ENCODE peak calls at places on chromosomes 6 and 20, in four cellular contexts. M is HepG2, B is H1, Q is GM12878. U is an unnamed sample.
A peak's percentile ranks its signal among the peaks of the same experiment; 100 is the strongest.

GRCh38 chr6:148407372-148407771 is 64.7 kb downstream of the SASH1 start:
- DNase-seq in M (no peak), B (no peak), Q (no peak), U (no peak)

GRCh38 chr6:21808551-21809181 is 215.1 kb downstream of the SOX4 start:
- DNase-seq in M (no peak), B (no peak), Q (no peak), U (no peak)

GRCh38 chr6:54427396-54427910 is 119.2 kb downstream of the TINAG start:
- DNase-seq in M (no peak), B (no peak), Q (no peak), U (no peak)

GRCh38 chr20:23226612-23227265 is 123.9 kb upstream of the NXT1 start:
- DNase-seq in M (no peak), B (no peak), Q (no peak), U (no peak)

GRCh38 chr6:25630508-25631229 is 21.3 kb upstream of the SCGN start:
- DNase-seq in M (no peak), B (no peak), Q (no peak), U (no peak)

GRCh38 chr6:128509709-128510108 is 10.7 kb downstream of the PTPRK start:
- DNase-seq in M (no peak), B (no peak), Q (no peak), U (no peak)

GRCh38 chr20:1809611-1810510 is 85.3 kb upstream of the SIRPA start:
- DNase-seq in M (no peak), B (no peak), Q (no peak), U (no peak)

GRCh38 chr6:124978451-124979293 is 16.4 kb downstream of the RNF217 start:
- DNase-seq in M (no peak), B (no peak), Q (no peak), U (no peak)

GRCh38 chr6:105733556-105734162 is 330.8 kb upstream of the PREP start:
- DNase-seq in M (peak; percentile 5), B (no peak), Q (no peak), U (no peak)

GRCh38 chr20:17631576-17632319 is 50.3 kb downstream of the RRBP1 start:
- DNase-seq in M (no peak), B (no peak), Q (no peak), U (no peak)

GRCh38 chr20:18314786-18315406 is 26.6 kb downstream of the ZNF133 start:
- DNase-seq in M (no peak), B (peak; percentile 2), Q (no peak), U (no peak)

GRCh38 chr6:117536317-117536716 is 53.8 kb downstream of the DCBLD1 start:
- DNase-seq in M (no peak), B (no peak), Q (no peak), U (no peak)

GRCh38 chr6:93684339-93684738 is 265.0 kb upstream of the EPHA7 start:
- DNase-seq in M (no peak), B (no peak), Q (no peak), U (no peak)

GRCh38 chr20:46607191-46607848 is 43.9 kb downstream of the SLC13A3 start:
- DNase-seq in M (peak; percentile 99), B (no peak), Q (no peak), U (no peak)

GRCh38 chr6:298233-299049 is 6.2 kb downstream of the DUSP22 start:
- DNase-seq in M (no peak), B (no peak), Q (no peak), U (no peak)

GRCh38 chr6:159762681-159763293 is 942 bp downstream of the ACAT2 start:
- DNase-seq in M (peak; percentile 74), B (no peak), Q (no peak), U (no peak)

GRCh38 chr20:42276718-42277117 is 658.5 kb upstream of the CHD6 start:
- DNase-seq in M (no peak), B (no peak), Q (no peak), U (no peak)

GRCh38 chr6:108222064-108222463 is 38.8 kb downstream of the SNX3 start:
- DNase-seq in M (no peak), B (no peak), Q (no peak), U (no peak)

GRCh38 chr6:35973670-35974222 is 50.7 kb downstream of the SLC26A8 start:
- DNase-seq in M (peak; percentile 93), B (no peak), Q (peak; percentile 67), U (no peak)

GRCh38 chr20:17806739-17807441 is 107.1 kb downstream of the BANF2 start:
- DNase-seq in M (no peak), B (no peak), Q (no peak), U (no peak)

GRCh38 chr6:169965657-169966311 is 214.4 kb downstream of the ERMARD start:
- DNase-seq in M (no peak), B (no peak), Q (no peak), U (no peak)

GRCh38 chr6:24909281-24910216 is 26.2 kb downstream of the RIPOR2 start:
- DNase-seq in M (no peak), B (no peak), Q (no peak), U (no peak)

GRCh38 chr6:44422534-44422933 is 35.0 kb downstream of the CDC5L start:
- DNase-seq in M (no peak), B (no peak), Q (no peak), U (no peak)

GRCh38 chr20:10667077-10667401 is 6.8 kb downstream of the JAG1 start:
- DNase-seq in M (no peak), B (no peak), Q (no peak), U (no peak)

GRCh38 chr6:33896391-33897192 is 92.8 kb upstream of the MLN start:
- DNase-seq in M (no peak), B (no peak), Q (no peak), U (no peak)

GRCh38 chr6:44629636-44630035 is 242.1 kb downstream of the CDC5L start:
- DNase-seq in M (no peak), B (no peak), Q (no peak), U (no peak)

GRCh38 chr20:44160133-44160532 is 26.9 kb downstream of the JPH2 start:
- DNase-seq in M (no peak), B (no peak), Q (no peak), U (no peak)

GRCh38 chr6:29926081-29926794 is 16.1 kb upstream of the HLA-A start:
- DNase-seq in M (no peak), B (no peak), Q (no peak), U (no peak)

GRCh38 chr6:22068561-22069346 is 228.1 kb downstream of the PRL start:
- DNase-seq in M (no peak), B (no peak), Q (peak; percentile 64), U (no peak)

GRCh38 chr20:63522981-63523611 is 2.5 kb downstream of the PPDPF start:
- DNase-seq in M (no peak), B (no peak), Q (no peak), U (no peak)

GRCh38 chr20:23583526-23583925 is 15.2 kb upstream of the CST9L start:
- DNase-seq in M (no peak), B (no peak), Q (no peak), U (no peak)

GRCh38 chr20:44938637-44939036 is 21.6 kb downstream of the TOMM34 start:
- DNase-seq in M (no peak), B (no peak), Q (no peak), U (no peak)

GRCh38 chr6:119226089-119226488 is 123.5 kb downstream of the MAN1A1 start:
- DNase-seq in M (no peak), B (no peak), Q (no peak), U (no peak)

DNA sequence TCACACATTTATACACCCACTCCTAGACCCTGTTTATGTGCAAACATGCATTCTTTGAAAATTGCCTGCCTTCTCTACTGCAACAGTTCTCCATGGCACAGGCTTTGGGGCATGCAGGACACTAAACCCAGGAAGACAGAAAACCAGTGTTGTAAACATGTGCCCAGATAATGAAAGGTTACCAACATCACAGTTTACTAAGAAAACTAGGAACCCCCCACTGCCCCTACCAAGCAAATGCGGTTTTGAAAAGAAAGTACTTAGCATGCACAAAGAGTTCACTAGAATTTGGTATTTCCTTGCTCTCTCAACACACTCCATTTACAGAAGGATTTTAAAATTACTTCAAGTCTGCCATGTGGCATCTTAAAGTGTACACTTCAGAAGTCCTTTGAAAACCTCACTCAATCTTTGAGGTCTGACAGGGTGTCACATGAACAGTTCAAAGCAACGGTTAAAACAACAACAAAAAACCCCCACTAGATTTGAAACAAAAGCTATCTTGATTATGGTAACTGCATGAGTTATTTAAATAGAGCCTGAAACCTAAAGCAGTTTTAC is 245.0 kb downstream of the GMPR start:
- DNase-seq in M (no peak), B (no peak), Q (no peak), U (no peak)
- TF ChIP-seq SUZ12 in M (no peak), B (no peak), Q (no peak), U (no peak)

DNA sequence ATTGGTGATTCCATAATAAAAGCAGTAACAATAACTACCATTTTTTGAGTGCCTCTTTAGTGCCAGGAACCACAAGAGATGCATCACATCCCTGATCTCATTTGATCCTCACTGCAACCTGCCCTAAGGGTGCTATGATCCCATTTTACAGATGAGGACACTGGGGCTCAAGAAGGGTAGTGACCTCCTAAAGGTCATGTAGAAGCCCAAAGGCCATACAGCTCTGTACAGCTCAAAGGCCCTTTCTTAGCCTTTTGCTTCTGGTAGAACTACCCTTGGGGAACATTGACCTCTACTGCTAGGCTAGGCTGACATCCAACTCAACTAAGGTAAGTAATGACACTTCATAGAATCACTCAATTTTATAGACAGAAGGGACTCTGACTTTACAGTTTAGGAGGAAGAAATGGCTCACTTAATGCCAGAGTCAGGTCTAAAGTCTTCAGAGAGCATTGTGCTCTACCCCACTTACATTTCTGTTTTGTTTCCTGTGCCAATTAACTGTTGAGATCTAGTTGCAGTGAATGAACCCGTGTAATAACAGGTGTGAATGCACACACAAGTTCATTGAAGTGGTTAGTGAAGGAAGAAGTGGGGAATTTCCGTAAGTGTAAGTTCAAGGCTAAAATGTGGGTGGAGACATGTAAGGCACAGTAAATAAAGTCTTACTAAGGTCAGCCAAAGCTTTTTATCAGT is 10.7 kb downstream of the SLC9A8 start:
- DNase-seq in M (no peak), B (no peak), Q (peak; percentile 66), U (no peak)
- H3K9me3 ChIP-seq in M (no peaks in the 10 kb centered on the region), B (peaks cover 4% of the 10 kb centered on the region), Q (no peaks in the 10 kb centered on the region), U (peaks cover 6% of the 10 kb centered on the region)

DNA sequence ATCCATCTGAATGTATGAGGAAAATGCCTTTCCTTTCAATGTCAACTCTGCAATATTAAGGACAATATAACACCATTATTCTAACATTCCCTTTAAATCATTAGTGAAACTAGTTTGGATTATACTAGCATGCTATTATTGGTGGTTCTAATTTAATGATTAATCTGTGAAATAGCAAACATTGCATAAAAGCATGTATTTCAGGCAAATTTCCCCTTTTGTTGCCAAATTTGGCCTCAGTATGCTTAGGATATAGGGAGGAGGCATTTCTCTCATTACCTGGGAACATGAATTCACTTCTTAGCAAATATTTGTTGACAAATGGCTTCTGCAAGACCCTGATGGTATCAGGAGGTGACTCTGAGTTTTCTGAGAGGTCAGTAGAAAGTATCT is 1.6 kb downstream of the TPMT start:
- DNase-seq in M (no peak), B (no peak), Q (no peak), U (no peak)
- H3K4me3 ChIP-seq in M (no peak overlapping the region), B (no peak overlapping the region), Q (peak overlapping the region; percentile 85), U (no peak overlapping the region)

DNA sequence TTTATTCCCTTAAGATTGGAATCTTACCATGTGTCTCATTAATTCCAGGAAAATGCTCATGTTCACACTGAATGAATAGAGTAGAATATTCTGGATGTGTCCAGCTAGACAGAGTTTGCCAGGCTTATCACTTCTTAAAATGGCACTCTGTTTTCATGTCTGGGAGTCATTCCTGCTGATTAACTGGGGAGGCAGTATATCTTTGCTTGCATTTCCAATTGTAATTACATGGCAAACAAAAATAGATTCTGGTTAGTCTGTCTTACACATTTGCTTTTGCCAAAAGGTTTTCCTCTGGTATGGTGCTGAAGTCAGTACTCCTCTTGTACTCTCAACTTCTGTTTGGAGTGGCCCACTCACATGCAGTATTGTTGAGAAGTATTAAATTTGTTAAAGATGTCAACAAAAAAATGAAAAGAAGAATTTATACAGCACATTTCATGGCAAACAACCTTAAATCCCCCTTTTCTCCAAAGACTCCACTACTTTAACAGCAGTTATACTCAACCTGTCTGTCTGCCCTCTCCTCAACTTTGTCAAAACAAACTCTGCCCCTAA is 70.2 kb downstream of the TENT5A start:
- DNase-seq in M (no peak), B (no peak), Q (no peak), U (no peak)
- TF ChIP-seq SUZ12 in M (no peak), B (no peak), Q (no peak), U (no peak)

U was measured in NT2/D1.